ENCODE peak calls at places on chromosomes 5 and 9, in five cellular contexts. N, P, L, F and B are unnamed samples.
A peak's percentile ranks its signal among the peaks of the same experiment; 100 is the strongest.

GRCh38 chr5:119274024-119274766 is 81.6 kb upstream of the TNFAIP8 start:
- DNase-seq in N (peak; percentile 99), P (peak; percentile 33), L (no peak), F (no peak), B (no peak)

GRCh38 chr5:134873494-134873893 is 677 bp upstream of the TXNDC15 start:
- DNase-seq in N (peak; percentile 27), P (peak; percentile 30), L (no peak), F (no peak), B (no peak)

GRCh38 chr5:134742134-134742533 is 3.8 kb downstream of the CAMLG start:
- DNase-seq in N (no peak), P (no peak), L (no peak), F (no peak), B (no peak)

GRCh38 chr9:123953601-123954011 is 23.7 kb upstream of the DENND1A start:
- DNase-seq in N (no peak), P (no peak), L (no peak), F (no peak), B (no peak)

GRCh38 chr5:144104086-144104485 is 66.4 kb downstream of the YIPF5 start:
- DNase-seq in N (no peak), P (no peak), L (no peak), F (no peak), B (no peak)

GRCh38 chr5:31119938-31120641 is 73.4 kb upstream of the CDH6 start:
- DNase-seq in N (peak; percentile 2), P (no peak), L (no peak), F (no peak), B (peak; percentile 46)

GRCh38 chr9:75146229-75146628 is 57.9 kb downstream of the OSTF1 start:
- DNase-seq in N (peak; percentile 94), P (no peak), L (peak; percentile 37), F (no peak), B (no peak)

GRCh38 chr5:56406221-56406620 is 173.1 kb upstream of the ANKRD55 start:
- DNase-seq in N (peak; percentile 91), P (no peak), L (no peak), F (no peak), B (no peak)

GRCh38 chr5:134714537-134714936 is 23.8 kb upstream of the CAMLG start:
- DNase-seq in N (no peak), P (no peak), L (no peak), F (no peak), B (no peak)

DNA sequence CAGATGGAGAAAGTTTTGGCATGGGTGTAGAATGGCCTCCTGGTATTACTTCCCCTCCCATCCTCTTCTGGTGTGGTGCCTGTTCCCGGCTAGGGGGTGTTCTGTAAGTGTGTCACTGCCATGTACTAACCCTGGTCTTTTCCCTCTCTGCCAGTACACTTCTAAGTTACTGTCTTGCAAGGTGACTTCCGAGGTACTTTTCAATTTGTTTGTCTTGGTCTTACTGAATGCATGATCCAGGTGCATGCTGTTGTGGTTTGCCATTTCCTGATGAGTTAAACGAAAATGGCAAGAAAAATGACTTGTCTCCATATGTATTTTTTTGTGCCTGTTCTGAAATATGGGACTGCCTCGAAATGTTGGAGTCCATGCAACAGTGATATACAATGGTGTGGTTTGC is 46.0 kb downstream of the C9orf152 start:
- DNase-seq in N (no peak), P (no peak), L (no peak), F (no peak), B (no peak)
- H3K9ac ChIP-seq in N (no peak overlapping the region), P (no peak overlapping the region), L (no peak overlapping the region), F (no peak overlapping the region), B (no peak overlapping the region)

DNA sequence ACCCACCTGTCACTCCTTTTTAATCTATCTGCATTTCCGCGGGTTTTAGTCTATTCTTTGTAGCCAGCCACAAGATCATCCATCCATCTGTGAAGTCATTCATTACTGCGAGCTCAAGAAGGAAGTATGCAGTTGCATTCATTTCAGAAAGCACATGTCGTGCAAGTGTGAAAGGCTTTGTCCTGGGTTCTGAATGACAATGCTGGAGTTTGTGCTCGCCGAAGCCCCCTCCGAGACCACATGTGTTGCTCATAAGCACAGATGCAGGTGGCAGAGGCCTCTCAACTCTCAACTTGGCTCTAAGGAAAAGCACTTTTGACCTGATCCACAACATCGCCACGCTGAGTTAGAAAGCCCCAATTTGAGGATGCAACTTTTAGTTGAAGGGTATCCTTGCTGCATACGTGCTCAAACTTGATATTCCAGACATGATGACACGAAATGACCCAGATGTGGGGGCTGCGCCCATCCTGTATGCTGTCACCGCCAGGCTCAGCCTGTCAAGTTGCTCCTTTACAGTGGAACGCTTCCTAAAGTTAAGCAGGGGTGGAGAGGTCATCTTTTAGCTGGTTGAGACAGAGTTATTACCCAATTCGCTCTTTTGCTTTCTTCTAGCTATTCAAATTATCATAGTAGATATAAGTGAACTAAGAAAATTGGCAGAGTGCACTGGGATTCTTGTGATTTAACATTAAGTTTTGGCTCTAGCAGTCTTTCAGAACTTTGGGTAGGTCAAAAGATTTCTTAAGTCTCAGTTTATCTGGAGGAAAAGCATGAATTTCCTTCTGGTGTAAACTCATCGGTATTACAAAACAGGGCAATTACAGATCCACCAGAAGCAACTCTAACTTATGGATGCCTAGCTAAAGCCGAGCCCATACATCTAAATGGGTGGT is 70.0 kb upstream of the BASP1 start:
- DNase-seq in N (no peak), P (peak; percentile 32), L (no peak), F (no peak), B (no peak)
- H3K4ac ChIP-seq in N (no peak overlapping the region), P (no peak overlapping the region), L (peak overlapping the region; percentile 22), F (peak overlapping the region; percentile 88), B (no peak overlapping the region)

GRCh38 chr9:78363221-78363620 is 66.3 kb downstream of the PSAT1 start:
- DNase-seq in N (no peak), P (no peak), L (no peak), F (no peak), B (no peak)
- H2BK12ac ChIP-seq in N (no peak overlapping the region), P (no peak overlapping the region), L (no peak overlapping the region), F (no peak overlapping the region), B (no peak overlapping the region)

GRCh38 chr5:173643964-173644363 is 27.5 kb upstream of the BOD1 start:
- DNase-seq in N (no peak), P (peak; percentile 78), L (no peak), F (no peak), B (peak; percentile 61)
- H3K9ac ChIP-seq in N (no peak overlapping the region), P (no peak overlapping the region), L (no peak overlapping the region), F (no peak overlapping the region), B (no peak overlapping the region)

GRCh38 chr5:73678807-73679206 is 52.8 kb downstream of the ARHGEF28 start:
- DNase-seq in N (no peak), P (no peak), L (no peak), F (no peak), B (no peak)

GRCh38 chr5:73673161-73673591 is 47.2 kb downstream of the ARHGEF28 start:
- DNase-seq in N (peak; percentile 61), P (no peak), L (peak; percentile 90), F (no peak), B (no peak)

GRCh38 chr5:73672130-73672529 is 46.1 kb downstream of the ARHGEF28 start:
- DNase-seq in N (no peak), P (no peak), L (no peak), F (no peak), B (no peak)

GRCh38 chr5:73678322-73678740 is 52.3 kb downstream of the ARHGEF28 start:
- DNase-seq in N (no peak), P (no peak), L (no peak), F (no peak), B (no peak)

GRCh38 chr5:73674669-73675004 is 48.6 kb downstream of the ARHGEF28 start:
- DNase-seq in N (no peak), P (no peak), L (no peak), F (no peak), B (no peak)
- H3K4ac ChIP-seq in N (no peak overlapping the region), P (no peak overlapping the region), L (no peak overlapping the region), F (no peak overlapping the region), B (no peak overlapping the region)

DNA sequence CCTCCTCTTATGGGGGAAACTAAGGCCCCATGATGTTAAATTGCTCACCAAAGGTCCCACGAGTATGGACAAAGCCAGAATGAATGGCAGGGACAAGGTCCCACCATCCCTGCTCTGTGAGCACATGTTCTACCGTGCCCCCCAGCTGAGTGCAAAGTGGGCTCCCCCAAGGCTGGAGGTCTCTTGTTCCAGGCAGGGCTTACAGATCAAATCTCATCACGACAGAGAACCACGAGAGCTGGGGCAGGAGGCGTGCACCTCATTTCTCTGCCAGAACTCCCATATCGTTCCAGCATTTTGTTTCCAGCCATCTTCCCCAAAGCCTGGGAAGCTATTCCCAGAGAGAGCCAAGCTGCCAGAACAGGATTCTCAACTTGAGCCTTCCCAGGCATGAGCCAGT is 108.5 kb downstream of the ZNF354C start:
- DNase-seq in N (no peak), P (no peak), L (no peak), F (no peak), B (no peak)
- H2BK12ac ChIP-seq in N (no peak overlapping the region), P (no peak overlapping the region), L (no peak overlapping the region), F (no peak overlapping the region), B (no peak overlapping the region)

DNA sequence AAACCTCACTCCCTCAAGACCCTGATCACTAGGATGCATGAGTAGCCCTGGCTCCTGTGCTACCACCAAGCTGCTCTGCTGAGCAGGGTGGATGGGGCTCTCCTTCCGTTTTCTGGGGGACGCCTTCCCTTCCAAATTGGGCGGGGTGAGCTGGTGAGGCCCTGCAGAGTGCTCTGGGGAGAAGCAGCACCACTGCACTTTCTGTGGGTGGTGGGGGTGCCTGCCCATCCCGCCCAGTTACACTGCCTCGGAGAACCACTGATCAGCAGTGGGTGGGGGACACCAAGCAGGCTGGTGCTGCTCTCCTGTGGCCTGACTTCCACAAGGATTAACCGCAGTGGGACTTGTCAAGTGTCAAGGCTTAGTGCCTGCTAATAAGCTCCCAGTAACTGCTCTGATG is 19.0 kb downstream of the GFPT2 start:
- DNase-seq in N (no peak), P (no peak), L (no peak), F (no peak), B (no peak)
- H3K9ac ChIP-seq in N (no peak overlapping the region), P (no peak overlapping the region), L (peak overlapping the region; percentile 35), F (no peak overlapping the region), B (no peak overlapping the region)

DNA sequence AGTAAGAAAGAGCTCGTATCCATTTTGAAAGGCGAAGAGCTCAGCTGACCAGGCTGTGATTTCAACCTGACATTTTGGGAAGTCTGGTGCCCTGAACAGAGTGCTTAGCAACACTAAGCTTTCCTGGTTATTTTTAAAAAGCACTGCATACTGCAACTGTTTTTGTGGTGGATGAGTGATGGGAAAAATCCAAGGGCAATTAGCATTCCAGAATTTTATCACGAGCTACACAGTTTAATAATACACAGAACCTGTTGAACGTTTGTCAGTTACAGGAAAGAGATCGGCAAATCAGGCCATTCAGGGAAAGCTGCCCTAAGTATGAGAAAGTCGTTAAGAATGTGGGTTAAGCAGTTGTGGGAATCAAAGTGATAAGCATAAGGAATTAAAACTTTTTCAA is 25.9 kb downstream of the PUM3 start:
- DNase-seq in N (peak; percentile 3), P (no peak), L (peak; percentile 79), F (no peak), B (no peak)
- H3K4ac ChIP-seq in N (no peak overlapping the region), P (no peak overlapping the region), L (no peak overlapping the region), F (no peak overlapping the region), B (no peak overlapping the region)